ENCODE peak calls at places on chromosome 1, in seven cellular contexts. O, N, F, U, B, C and M are unnamed samples.

GRCh38 chr1:20126806-20127440 is 7.6 kb upstream of the PLA2G2D start:
- DNase-seq in O (no peak), N (no peak), U (no peak), F (no peak), C (no peak), B (no peak), M (no peak)

GRCh38 chr1:203671808-203672207 is 45.2 kb downstream of the ATP2B4 start:
- DNase-seq in U (no peak), O (no peak), B (no peak), C (no peak), N (no peak), F (no peak), M (no peak)

GRCh38 chr1:77024500-77024899 is 157.2 kb downstream of the ST6GALNAC5 start:
- DNase-seq in O (no peak), C (no peak), N (no peak), F (no peak), U (peak), B (no peak), M (no peak)

GRCh38 chr1:59349101-59349500 is 52.2 kb downstream of the FGGY start:
- DNase-seq in B (no peak), U (no peak), N (no peak), O (no peak), F (no peak), C (no peak), M (no peak)

GRCh38 chr1:26158271-26159112 is at the start of gene FAM110D:
- DNase-seq in C (no peak), U (no peak), O (peak), N (no peak), F (no peak), B (no peak), M (no peak)

GRCh38 chr1:172288611-172289010 is 131.9 kb upstream of the C1orf105 start:
- DNase-seq in N (no peak), B (no peak), C (no peak), F (no peak), U (no peak), O (no peak), M (no peak)

GRCh38 chr1:19122668-19123067 is 87.4 kb downstream of the UBR4 start:
- DNase-seq in F (no peak), B (peak), U (no peak), C (no peak), N (no peak), O (no peak), M (no peak)

GRCh38 chr1:182633657-182634281 is 29.6 kb upstream of the RGS16 start:
- DNase-seq in F (no peak), U (no peak), C (no peak), N (no peak), O (no peak), B (no peak), M (no peak)

GRCh38 chr1:61049850-61050540 is 32.4 kb upstream of the NFIA start:
- DNase-seq in B (peak), F (peak), N (peak), C (peak), U (peak), O (peak), M (peak)

GRCh38 chr1:2639203-2639602 is 6.4 kb upstream of the MMEL1 start:
- DNase-seq in B (no peak), O (peak), N (no peak), U (no peak), C (no peak), F (no peak), M (no peak)

GRCh38 chr1:192904438-192904895 is 95.6 kb downstream of the RGS2 start:
- DNase-seq in N (no peak), F (no peak), C (no peak), O (no peak), B (no peak), U (peak), M (peak)

GRCh38 chr1:51517361-51518032 is 1.6 kb downstream of the EPS15 start:
- DNase-seq in U (no peak), C (no peak), N (no peak), B (no peak), F (no peak), O (no peak), M (no peak)

GRCh38 chr1:23980725-23981063 is 567 bp upstream of the SRSF10 start:
- DNase-seq in F (peak), B (peak), U (peak), O (no peak), N (peak), C (no peak), M (peak)

GRCh38 chr1:160631983-160632625 is 14.7 kb downstream of the SLAMF1 start:
- DNase-seq in N (no peak), U (no peak), C (no peak), O (no peak), F (no peak), B (no peak), M (no peak)

GRCh38 chr1:40477680-40478057 is 579 bp downstream of the ZFP69 start:
- DNase-seq in C (no peak), N (peak), U (no peak), B (no peak), O (no peak), F (no peak), M (peak)

GRCh38 chr1:47725000-47725731 is 272.0 kb downstream of the TRABD2B start:
- DNase-seq in B (no peak), C (no peak), U (no peak), N (no peak), F (no peak), O (no peak), M (no peak)

GRCh38 chr1:111615874-111616715 is 3.5 kb upstream of the RAP1A start:
- DNase-seq in O (no peak), N (peak), C (no peak), U (no peak), B (no peak), F (no peak), M (peak)

GRCh38 chr1:115337633-115338456 is at the start of gene NGF:
- DNase-seq in C (no peak), F (peak), U (peak), O (peak), B (peak), N (peak), M (no peak)

GRCh38 chr1:70486676-70487470 is 75.8 kb downstream of the CTH start:
- DNase-seq in O (no peak), U (peak), F (peak), B (no peak), N (no peak), C (no peak), M (no peak)

GRCh38 chr1:88877382-88877825 is 14.0 kb downstream of the GTF2B start:
- DNase-seq in U (peak), C (no peak), B (no peak), N (no peak), O (no peak), F (no peak), M (no peak)

GRCh38 chr1:14993414-14993813 is 160.1 kb upstream of the TMEM51 start:
- DNase-seq in F (no peak), O (no peak), U (no peak), B (no peak), C (no peak), N (no peak), M (no peak)

GRCh38 chr1:115725600-115725999 is 42.9 kb downstream of the CASQ2 start:
- DNase-seq in O (no peak), F (peak), N (no peak), U (no peak), C (no peak), B (no peak), M (no peak)

GRCh38 chr1:12810691-12811408 is 19.7 kb downstream of the PRAMEF1 start:
- DNase-seq in F (no peak), U (peak), C (no peak), O (no peak), B (no peak), N (no peak), M (no peak)

GRCh38 chr1:220300442-220301121 is 28.3 kb upstream of the RAB3GAP2 start:
- DNase-seq in U (peak), N (no peak), F (peak), B (peak), C (peak), O (no peak), M (no peak)

GRCh38 chr1:100445565-100445964 is 92.4 kb upstream of the GPR88 start:
- DNase-seq in O (no peak), N (no peak), U (no peak), F (no peak), B (no peak), C (no peak), M (no peak)

GRCh38 chr1:2067393-2067792 is 17.2 kb downstream of the PRKCZ start:
- DNase-seq in C (no peak), B (no peak), F (no peak), O (peak), N (no peak), U (no peak), M (no peak)

GRCh38 chr1:33177996-33178540 is 3.8 kb downstream of the TRIM62 start:
- DNase-seq in N (no peak), F (no peak), C (no peak), B (no peak), U (no peak), O (no peak), M (no peak)

GRCh38 chr1:85132078-85132715 is 68.6 kb downstream of the SYDE2 start:
- DNase-seq in N (no peak), U (peak), B (no peak), O (no peak), F (no peak), C (no peak), M (no peak)

DNA sequence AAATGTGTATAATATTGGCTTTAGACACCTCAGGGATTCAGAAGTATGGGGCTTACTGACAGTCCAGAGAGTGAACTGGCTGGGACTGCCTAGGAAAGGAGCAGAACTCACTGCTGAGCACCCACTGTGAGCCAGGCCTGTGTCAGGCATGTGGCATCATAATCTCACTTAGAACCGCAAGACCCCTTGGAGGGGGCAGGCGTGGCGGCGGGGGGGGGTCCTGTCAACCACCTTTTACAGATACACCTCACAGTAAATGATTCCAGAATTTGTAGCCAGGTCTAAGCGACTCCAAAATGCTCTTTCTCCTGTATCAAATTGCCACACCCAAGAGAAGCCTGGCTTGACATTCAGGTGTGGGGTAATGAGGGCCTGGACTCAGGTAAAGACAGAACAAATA is 235.5 kb downstream of the KCNH1 start:
- DNase-seq in N (no peak), B (no peak), O (no peak), U (no peak), F (no peak), C (no peak), M (no peak)
- TF ChIP-seq CTCF in N (no peak), B (no peak), O (no peak), U (no peak), F (no peak), C (no peak), M (no peak)

DNA sequence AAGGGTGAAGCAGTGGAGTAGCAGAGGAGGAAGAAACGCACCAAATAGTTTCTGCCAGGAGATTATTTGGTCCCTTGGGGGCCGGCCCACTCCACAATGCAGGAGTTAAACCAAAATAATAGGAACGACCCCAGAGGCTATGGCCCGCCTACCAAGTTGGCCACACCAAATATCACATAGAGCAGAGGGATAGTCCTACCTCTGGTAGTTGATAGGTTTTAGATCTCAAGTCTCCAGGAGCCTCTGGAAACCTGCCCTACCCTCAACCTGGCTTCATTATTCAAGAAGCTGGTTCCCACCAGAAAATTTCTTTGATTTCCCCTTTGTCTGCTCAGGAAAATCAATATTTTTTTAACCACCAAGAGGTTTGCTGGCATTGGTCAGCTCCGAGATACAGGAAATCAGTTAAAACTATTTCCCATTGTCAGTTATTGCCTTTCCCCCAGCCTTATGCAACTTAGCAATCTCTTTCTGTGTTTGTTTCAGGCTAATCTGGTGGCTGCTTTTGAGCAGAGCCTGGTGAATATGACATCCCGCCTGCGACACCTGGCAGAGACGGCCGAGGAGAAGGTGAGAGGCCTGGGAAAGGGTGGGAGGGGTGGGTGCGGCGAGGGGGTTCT is 35.5 kb upstream of the IPO9 start:
- DNase-seq in U (no peak), F (no peak), N (no peak), O (no peak), B (no peak), C (no peak), M (no peak)
- TF ChIP-seq CTCF in U (no peak), F (no peak), N (peak), O (no peak), B (peak), C (no peak), M (peak)

GRCh38 chr1:3899776-3900149 is 309 bp downstream of the C1orf174 start:
- DNase-seq in N (peak), B (no peak), O (no peak), F (no peak), C (no peak), U (peak), M (no peak)

GRCh38 chr1:3900969-3901529 is 977 bp upstream of the C1orf174 start:
- DNase-seq in F (peak), U (peak), O (peak), C (peak), N (peak), B (peak), M (peak)

GRCh38 chr1:3898475-3898735 is 1.7 kb downstream of the C1orf174 start:
- DNase-seq in F (no peak), N (no peak), O (no peak), B (no peak), U (no peak), C (no peak), M (no peak)

GRCh38 chr1:3900150-3900968 is at the start of gene C1orf174:
- DNase-seq in C (peak), B (peak), U (peak), N (peak), F (peak), O (peak), M (peak)

GRCh38 chr1:3898994-3899775 is 887 bp downstream of the C1orf174 start:
- DNase-seq in N (no peak), F (no peak), O (peak), U (no peak), C (no peak), B (peak), M (no peak)
- TF ChIP-seq CTCF in N (no peak), F (no peak), O (no peak), U (no peak), C (no peak), B (no peak), M (no peak)

GRCh38 chr1:53826367-53826766 is 11.7 kb downstream of the NDC1 start:
- DNase-seq in O (no peak), B (no peak), N (no peak), C (no peak), F (no peak), U (peak), M (no peak)

GRCh38 chr1:53825306-53825705 is 12.8 kb downstream of the NDC1 start:
- DNase-seq in U (no peak), B (no peak), O (no peak), C (no peak), N (no peak), F (no peak), M (no peak)

GRCh38 chr1:53819387-53819786 is 18.7 kb downstream of the NDC1 start:
- DNase-seq in B (no peak), N (no peak), U (no peak), C (no peak), O (no peak), F (no peak), M (no peak)

GRCh38 chr1:53822931-53823330 is 15.2 kb downstream of the NDC1 start:
- DNase-seq in U (no peak), N (no peak), C (no peak), F (no peak), O (no peak), B (no peak), M (no peak)

GRCh38 chr1:53821380-53821779 is 16.7 kb downstream of the NDC1 start:
- DNase-seq in C (no peak), U (no peak), N (no peak), F (no peak), B (no peak), O (no peak), M (no peak)
- TF ChIP-seq CTCF in C (no peak), U (no peak), N (no peak), F (no peak), B (no peak), O (no peak), M (no peak)

GRCh38 chr1:109923131-109923945 is 12.7 kb downstream of the CSF1 start:
- DNase-seq in C (no peak), B (no peak), O (no peak), F (no peak), N (no peak), U (no peak), M (peak)
- TF ChIP-seq CTCF in C (no peak), B (peak), O (peak), F (no peak), N (no peak), U (peak), M (peak)

GRCh38 chr1:30699762-30700161 is 23.6 kb downstream of the MATN1 start:
- DNase-seq in F (no peak), U (no peak), N (no peak), C (no peak), O (no peak), B (no peak), M (no peak)

GRCh38 chr1:30696831-30697230 is 26.6 kb downstream of the MATN1 start:
- DNase-seq in O (peak), C (no peak), B (no peak), U (no peak), N (no peak), F (no peak), M (no peak)

GRCh38 chr1:30697571-30697970 is 25.8 kb downstream of the MATN1 start:
- DNase-seq in N (no peak), F (no peak), U (no peak), C (no peak), B (no peak), O (peak), M (no peak)

GRCh38 chr1:30698401-30698981 is 24.9 kb downstream of the MATN1 start:
- DNase-seq in F (no peak), U (no peak), B (no peak), N (no peak), O (peak), C (no peak), M (no peak)

DNA sequence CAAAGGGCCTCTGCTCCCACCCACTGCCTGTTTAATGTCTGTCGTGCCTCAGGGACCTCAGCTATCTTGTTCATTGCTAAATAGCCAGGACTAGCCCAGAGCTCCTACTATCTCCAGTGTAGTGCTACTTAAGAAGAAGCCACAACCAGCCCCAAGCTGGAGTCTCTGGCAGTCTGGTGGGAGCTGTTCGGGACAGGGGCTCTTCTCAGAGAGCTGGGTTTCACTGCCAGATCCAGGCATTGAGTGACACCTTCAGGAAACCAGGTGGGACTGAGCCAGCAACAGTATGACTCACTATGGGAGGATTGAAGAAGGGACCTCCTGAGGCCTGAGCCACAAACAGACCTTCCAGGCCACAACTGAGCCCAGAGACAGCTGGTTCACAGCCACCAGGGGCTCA is 25.4 kb downstream of the MATN1 start:
- DNase-seq in B (no peak), O (peak), F (no peak), N (no peak), U (peak), C (no peak), M (no peak)
- TF ChIP-seq CTCF in B (no peak), O (no peak), F (no peak), N (no peak), U (peak), C (no peak), M (no peak)

GRCh38 chr1:152344463-152344862 is 15.3 kb downstream of the FLG2 start:
- DNase-seq in C (no peak), N (no peak), O (no peak), U (no peak), F (no peak), B (no peak), M (no peak)

GRCh38 chr1:152349611-152350010 is 10.2 kb downstream of the FLG2 start:
- DNase-seq in N (no peak), B (no peak), O (no peak), F (no peak), C (no peak), U (no peak), M (no peak)

GRCh38 chr1:152348447-152348846 is 11.4 kb downstream of the FLG2 start:
- DNase-seq in B (no peak), F (no peak), U (peak), N (no peak), C (no peak), O (no peak), M (peak)

DNA sequence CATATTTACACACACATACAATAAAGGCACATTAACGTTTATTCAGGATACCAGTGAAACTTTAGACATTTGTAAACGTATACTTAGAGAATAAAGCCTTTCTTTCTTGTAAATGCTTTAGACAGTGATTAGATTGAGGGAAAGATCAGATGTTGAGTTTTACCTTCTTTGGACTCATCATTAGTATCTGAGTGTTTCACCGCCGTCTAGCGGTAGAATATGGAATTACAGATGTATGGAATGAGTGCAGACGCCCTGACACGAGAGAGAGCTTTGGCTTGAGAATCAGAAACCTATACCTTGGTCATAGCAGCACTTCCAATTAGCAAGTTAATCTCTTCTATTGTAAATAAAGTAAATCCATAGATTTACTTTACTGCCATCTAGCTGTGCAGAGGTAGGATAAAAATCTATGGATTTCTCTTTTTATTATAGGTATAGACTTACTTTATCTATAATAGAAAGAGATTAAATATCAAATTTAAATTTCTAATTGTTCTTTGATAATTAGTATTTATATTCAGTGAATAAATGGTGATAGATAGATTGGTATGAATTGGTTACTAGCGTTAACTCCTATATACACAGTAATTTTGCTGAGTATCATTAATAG is 12.6 kb downstream of the FLG2 start:
- DNase-seq in N (no peak), C (no peak), B (peak), F (no peak), O (no peak), U (peak), M (peak)
- TF ChIP-seq CTCF in N (peak), C (no peak), B (peak), F (no peak), O (peak), U (peak), M (peak)

GRCh38 chr1:86914635-86914997 is at the start of gene HS2ST1:
- DNase-seq in N (no peak), C (peak), B (no peak), U (no peak), O (no peak), F (no peak), M (no peak)
- TF ChIP-seq CTCF in N (no peak), C (no peak), B (no peak), U (no peak), O (no peak), F (no peak), M (no peak)

GRCh38 chr1:21510885-21511578 is 1.8 kb downstream of the ALPL start:
- DNase-seq in U (no peak), F (no peak), N (no peak), B (no peak), C (no peak), O (peak), M (no peak)

GRCh38 chr1:21511579-21512522 is 2.6 kb downstream of the ALPL start:
- DNase-seq in U (peak), F (no peak), O (peak), N (no peak), C (no peak), B (peak), M (no peak)

GRCh38 chr1:21509351-21510112 is at the start of gene ALPL:
- DNase-seq in O (no peak), F (no peak), N (peak), C (no peak), B (no peak), U (no peak), M (no peak)

GRCh38 chr1:21508580-21509350 is 458 bp upstream of the ALPL start:
- DNase-seq in B (peak), O (peak), C (peak), U (peak), F (peak), N (peak), M (peak)

GRCh38 chr1:21510113-21510493 is 880 bp downstream of the ALPL start:
- DNase-seq in C (no peak), U (no peak), F (no peak), O (no peak), N (no peak), B (no peak), M (no peak)
- TF ChIP-seq CTCF in C (no peak), U (no peak), F (no peak), O (no peak), N (no peak), B (no peak), M (no peak)